ENCODE peak calls at places on chromosomes 13 and 19, in ten cellular contexts. One of them, this sample, is unnamed.
A peak's percentile ranks its signal among the peaks of the same experiment; 100 is the strongest.

GRCh38 chr19:7535035-7535992 is at the start of gene PNPLA6:
- DNase-seq in endodermal cell: peak; percentile 97
- DNase-seq in adrenal gland: peak; percentile 97
- DNase-seq in uterus: peak; percentile 96
- DNase-seq in heart left ventricle: peak; percentile 98
- DNase-seq in colonic mucosa: peak; percentile 98
- DNase-seq in cardiac muscle cell: peak; percentile 94
- DNase-seq in cardiac fibroblast: peak; percentile 96
- DNase-seq in astrocyte: peak; percentile 80
- DNase-seq in ovary: peak; percentile 97
- DNase-seq in this sample: peak; percentile 96

GRCh38 chr19:38475176-38475575 is 41.7 kb downstream of the RYR1 start:
- DNase-seq in endodermal cell: no peak
- DNase-seq in adrenal gland: no peak
- DNase-seq in uterus: no peak
- DNase-seq in heart left ventricle: no peak
- DNase-seq in colonic mucosa: no peak
- DNase-seq in cardiac muscle cell: no peak
- DNase-seq in cardiac fibroblast: no peak
- DNase-seq in astrocyte: no peak
- DNase-seq in ovary: no peak
- DNase-seq in this sample: no peak

GRCh38 chr19:33997690-33998089 is 174.6 kb upstream of the LSM14A start:
- DNase-seq in endodermal cell: no peak
- DNase-seq in adrenal gland: no peak
- DNase-seq in uterus: no peak
- DNase-seq in heart left ventricle: no peak
- DNase-seq in colonic mucosa: no peak
- DNase-seq in cardiac muscle cell: no peak
- DNase-seq in cardiac fibroblast: no peak
- DNase-seq in astrocyte: no peak
- DNase-seq in ovary: no peak
- DNase-seq in this sample: no peak

GRCh38 chr19:39941151-39941550 is 6.7 kb upstream of the FCGBP start:
- DNase-seq in endodermal cell: no peak
- DNase-seq in adrenal gland: no peak
- DNase-seq in uterus: no peak
- DNase-seq in heart left ventricle: no peak
- DNase-seq in colonic mucosa: no peak
- DNase-seq in cardiac muscle cell: no peak
- DNase-seq in cardiac fibroblast: no peak
- DNase-seq in astrocyte: no peak
- DNase-seq in ovary: no peak
- DNase-seq in this sample: no peak

GRCh38 chr19:855566-856120 is 3.5 kb downstream of the ELANE start:
- DNase-seq in endodermal cell: no peak
- DNase-seq in adrenal gland: no peak
- DNase-seq in uterus: no peak
- DNase-seq in heart left ventricle: no peak
- DNase-seq in colonic mucosa: no peak
- DNase-seq in cardiac muscle cell: no peak
- DNase-seq in cardiac fibroblast: no peak
- DNase-seq in astrocyte: no peak
- DNase-seq in ovary: no peak
- DNase-seq in this sample: no peak

GRCh38 chr19:49932731-49933131 is 3.4 kb upstream of the NUP62 start:
- DNase-seq in endodermal cell: no peak
- DNase-seq in adrenal gland: no peak
- DNase-seq in uterus: no peak
- DNase-seq in heart left ventricle: no peak
- DNase-seq in colonic mucosa: no peak
- DNase-seq in cardiac muscle cell: no peak
- DNase-seq in cardiac fibroblast: no peak
- DNase-seq in astrocyte: no peak
- DNase-seq in ovary: peak; percentile 32
- DNase-seq in this sample: no peak

GRCh38 chr13:43544011-43544410 is 242.8 kb downstream of the ENOX1 start:
- DNase-seq in endodermal cell: no peak
- DNase-seq in adrenal gland: no peak
- DNase-seq in uterus: peak; percentile 45
- DNase-seq in heart left ventricle: no peak
- DNase-seq in colonic mucosa: no peak
- DNase-seq in cardiac muscle cell: no peak
- DNase-seq in cardiac fibroblast: peak; percentile 12
- DNase-seq in astrocyte: peak; percentile 50
- DNase-seq in ovary: no peak
- DNase-seq in this sample: no peak

GRCh38 chr19:18435185-18435841 is 2.6 kb downstream of the ISYNA1 start:
- DNase-seq in endodermal cell: peak; percentile 52
- DNase-seq in adrenal gland: peak; percentile 56
- DNase-seq in uterus: peak; percentile 43
- DNase-seq in heart left ventricle: no peak
- DNase-seq in colonic mucosa: no peak
- DNase-seq in cardiac muscle cell: no peak
- DNase-seq in cardiac fibroblast: no peak
- DNase-seq in astrocyte: no peak
- DNase-seq in ovary: peak; percentile 65
- DNase-seq in this sample: no peak

GRCh38 chr13:74346960-74347359 is 212.8 kb upstream of the KLF12 start:
- DNase-seq in endodermal cell: peak; percentile 79
- DNase-seq in adrenal gland: no peak
- DNase-seq in uterus: no peak
- DNase-seq in heart left ventricle: no peak
- DNase-seq in colonic mucosa: no peak
- DNase-seq in cardiac muscle cell: peak; percentile 79
- DNase-seq in cardiac fibroblast: no peak
- DNase-seq in astrocyte: no peak
- DNase-seq in ovary: no peak
- DNase-seq in this sample: no peak

GRCh38 chr13:36736119-36736726 is 62.4 kb downstream of the SERTM1 start:
- DNase-seq in endodermal cell: peak; percentile 66
- DNase-seq in adrenal gland: peak; percentile 73
- DNase-seq in uterus: peak; percentile 70
- DNase-seq in heart left ventricle: no peak
- DNase-seq in colonic mucosa: peak; percentile 31
- DNase-seq in cardiac muscle cell: peak; percentile 79
- DNase-seq in cardiac fibroblast: peak; percentile 81
- DNase-seq in astrocyte: peak; percentile 37
- DNase-seq in ovary: peak; percentile 58
- DNase-seq in this sample: peak; percentile 83

DNA sequence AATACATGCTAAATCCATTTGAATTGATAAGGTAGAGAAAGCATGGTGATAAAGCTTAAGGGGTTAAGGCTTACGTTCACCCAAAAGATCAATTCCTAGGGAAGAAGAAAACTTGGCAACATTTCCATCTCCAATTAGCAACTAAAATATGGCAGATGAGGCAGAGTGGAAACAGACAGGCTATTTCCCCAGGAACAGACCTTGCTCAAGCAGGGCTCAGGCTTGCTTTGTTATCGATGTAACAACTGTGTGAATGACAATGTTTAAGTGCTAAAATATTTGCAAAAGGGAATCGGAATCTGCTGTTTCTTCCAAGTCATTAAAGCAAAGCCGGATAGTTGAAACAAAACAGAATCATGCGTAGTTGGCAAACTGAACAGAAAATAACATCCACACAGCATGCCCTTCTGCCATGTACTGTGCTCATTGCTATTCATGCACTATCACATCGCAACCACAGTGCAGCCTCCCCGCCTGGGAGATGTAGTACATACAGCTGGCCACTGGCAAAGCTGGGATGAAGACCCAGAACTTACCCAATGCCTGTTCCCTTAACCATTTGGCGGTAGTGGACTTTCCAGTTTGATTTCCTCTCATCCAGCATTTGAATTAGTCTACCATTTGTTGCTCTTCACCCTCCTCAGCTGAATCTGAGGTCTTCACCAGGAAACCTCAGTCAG is 799.1 kb downstream of the DIAPH3 start:
- DNase-seq in endodermal cell: peak; percentile 75
- DNase-seq in adrenal gland: no peak
- DNase-seq in uterus: no peak
- DNase-seq in heart left ventricle: no peak
- DNase-seq in colonic mucosa: no peak
- DNase-seq in cardiac muscle cell: no peak
- DNase-seq in cardiac fibroblast: no peak
- DNase-seq in astrocyte: no peak
- DNase-seq in ovary: no peak
- DNase-seq in this sample: no peak
- TF ChIP-seq CTCF in endodermal cell: peak; percentile 65
- TF ChIP-seq CTCF in adrenal gland: no peak
- TF ChIP-seq CTCF in uterus: no peak
- TF ChIP-seq CTCF in heart left ventricle: no peak
- TF ChIP-seq CTCF in colonic mucosa: no peak
- TF ChIP-seq CTCF in cardiac muscle cell: no peak
- TF ChIP-seq CTCF in cardiac fibroblast: no peak
- TF ChIP-seq CTCF in astrocyte: no peak
- TF ChIP-seq CTCF in ovary: no peak
- TF ChIP-seq CTCF in this sample: peak; percentile 2

GRCh38 chr19:12794196-12794921 is 3.1 kb downstream of the JUNB start:
- DNase-seq in endodermal cell: no peak
- DNase-seq in adrenal gland: peak; percentile 60
- DNase-seq in uterus: no peak
- DNase-seq in heart left ventricle: no peak
- DNase-seq in colonic mucosa: no peak
- DNase-seq in cardiac muscle cell: no peak
- DNase-seq in cardiac fibroblast: peak; percentile 80
- DNase-seq in astrocyte: no peak
- DNase-seq in ovary: no peak
- DNase-seq in this sample: peak; percentile 76
- H3K4me3 ChIP-seq in endodermal cell: peak overlapping the region; percentile 86
- H3K4me3 ChIP-seq in adrenal gland: peak overlapping the region; percentile 77
- H3K4me3 ChIP-seq in uterus: peak overlapping the region; percentile 87
- H3K4me3 ChIP-seq in heart left ventricle: peak overlapping the region; percentile 43
- H3K4me3 ChIP-seq in colonic mucosa: peak overlapping the region; percentile 90
- H3K4me3 ChIP-seq in cardiac muscle cell: peak overlapping the region; percentile 42
- H3K4me3 ChIP-seq in cardiac fibroblast: peak overlapping the region; percentile 98
- H3K4me3 ChIP-seq in astrocyte: peak overlapping the region; percentile 92
- H3K4me3 ChIP-seq in ovary: peak overlapping the region; percentile 80
- H3K4me3 ChIP-seq in this sample: peak overlapping the region; percentile 99

GRCh38 chr19:43518051-43518450 is 8.9 kb downstream of the ETHE1 start:
- DNase-seq in endodermal cell: no peak
- DNase-seq in adrenal gland: no peak
- DNase-seq in uterus: no peak
- DNase-seq in heart left ventricle: no peak
- DNase-seq in colonic mucosa: no peak
- DNase-seq in cardiac muscle cell: no peak
- DNase-seq in cardiac fibroblast: no peak
- DNase-seq in astrocyte: no peak
- DNase-seq in ovary: no peak
- DNase-seq in this sample: no peak

GRCh38 chr19:43522929-43523328 is 4.1 kb downstream of the ETHE1 start:
- DNase-seq in endodermal cell: no peak
- DNase-seq in adrenal gland: no peak
- DNase-seq in uterus: no peak
- DNase-seq in heart left ventricle: no peak
- DNase-seq in colonic mucosa: no peak
- DNase-seq in cardiac muscle cell: no peak
- DNase-seq in cardiac fibroblast: no peak
- DNase-seq in astrocyte: no peak
- DNase-seq in ovary: no peak
- DNase-seq in this sample: no peak

GRCh38 chr19:43524922-43525835 is 1.8 kb downstream of the ETHE1 start:
- DNase-seq in endodermal cell: peak; percentile 79
- DNase-seq in adrenal gland: peak; percentile 58
- DNase-seq in uterus: peak; percentile 50
- DNase-seq in heart left ventricle: peak; percentile 71
- DNase-seq in colonic mucosa: peak; percentile 92
- DNase-seq in cardiac muscle cell: peak; percentile 54
- DNase-seq in cardiac fibroblast: peak; percentile 67
- DNase-seq in astrocyte: peak; percentile 27
- DNase-seq in ovary: peak; percentile 41
- DNase-seq in this sample: peak; percentile 64

DNA sequence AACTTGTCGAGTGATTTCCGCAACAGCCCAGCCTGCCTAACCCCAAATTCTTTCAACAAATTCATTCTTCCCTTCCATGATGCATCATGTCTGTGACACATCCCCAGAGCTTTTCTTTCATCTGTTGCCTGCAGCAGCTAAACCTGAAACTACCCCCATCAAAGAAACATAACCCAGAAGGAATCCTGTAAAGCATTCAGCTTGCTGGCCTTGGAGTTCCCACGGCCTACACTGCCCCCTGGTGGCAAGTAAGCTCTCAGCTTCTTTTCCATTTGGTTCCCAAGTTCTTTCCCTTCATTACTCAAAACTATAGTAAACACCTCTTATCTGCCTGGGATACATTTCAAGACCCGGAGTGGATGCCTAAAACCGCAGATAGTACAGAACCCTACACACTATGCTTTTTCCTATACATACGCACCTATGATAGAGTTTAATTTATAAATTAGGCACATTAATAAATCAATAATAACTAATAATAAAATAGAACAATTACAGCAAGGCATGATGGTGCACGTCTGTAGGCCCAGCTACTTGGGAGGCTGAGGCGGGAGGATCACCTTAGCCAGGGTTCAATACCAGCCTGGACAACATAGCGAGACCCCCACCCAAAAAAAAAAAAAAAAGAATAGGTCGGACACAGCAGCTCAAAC is 7.4 kb downstream of the ETHE1 start:
- DNase-seq in endodermal cell: peak; percentile 91
- DNase-seq in adrenal gland: peak; percentile 88
- DNase-seq in uterus: peak; percentile 80
- DNase-seq in heart left ventricle: peak; percentile 82
- DNase-seq in colonic mucosa: peak; percentile 77
- DNase-seq in cardiac muscle cell: peak; percentile 90
- DNase-seq in cardiac fibroblast: peak; percentile 92
- DNase-seq in astrocyte: peak; percentile 89
- DNase-seq in ovary: peak; percentile 87
- DNase-seq in this sample: peak; percentile 92
- TF ChIP-seq CTCF in endodermal cell: peak; percentile 98
- TF ChIP-seq CTCF in adrenal gland: peak; percentile 88
- TF ChIP-seq CTCF in uterus: peak; percentile 95
- TF ChIP-seq CTCF in heart left ventricle: peak; percentile 82
- TF ChIP-seq CTCF in colonic mucosa: peak; percentile 87
- TF ChIP-seq CTCF in cardiac muscle cell: peak; percentile 81
- TF ChIP-seq CTCF in cardiac fibroblast: peak; percentile 79
- TF ChIP-seq CTCF in astrocyte: peak; percentile 99
- TF ChIP-seq CTCF in ovary: peak; percentile 85
- TF ChIP-seq CTCF in this sample: peak; percentile 91

DNA sequence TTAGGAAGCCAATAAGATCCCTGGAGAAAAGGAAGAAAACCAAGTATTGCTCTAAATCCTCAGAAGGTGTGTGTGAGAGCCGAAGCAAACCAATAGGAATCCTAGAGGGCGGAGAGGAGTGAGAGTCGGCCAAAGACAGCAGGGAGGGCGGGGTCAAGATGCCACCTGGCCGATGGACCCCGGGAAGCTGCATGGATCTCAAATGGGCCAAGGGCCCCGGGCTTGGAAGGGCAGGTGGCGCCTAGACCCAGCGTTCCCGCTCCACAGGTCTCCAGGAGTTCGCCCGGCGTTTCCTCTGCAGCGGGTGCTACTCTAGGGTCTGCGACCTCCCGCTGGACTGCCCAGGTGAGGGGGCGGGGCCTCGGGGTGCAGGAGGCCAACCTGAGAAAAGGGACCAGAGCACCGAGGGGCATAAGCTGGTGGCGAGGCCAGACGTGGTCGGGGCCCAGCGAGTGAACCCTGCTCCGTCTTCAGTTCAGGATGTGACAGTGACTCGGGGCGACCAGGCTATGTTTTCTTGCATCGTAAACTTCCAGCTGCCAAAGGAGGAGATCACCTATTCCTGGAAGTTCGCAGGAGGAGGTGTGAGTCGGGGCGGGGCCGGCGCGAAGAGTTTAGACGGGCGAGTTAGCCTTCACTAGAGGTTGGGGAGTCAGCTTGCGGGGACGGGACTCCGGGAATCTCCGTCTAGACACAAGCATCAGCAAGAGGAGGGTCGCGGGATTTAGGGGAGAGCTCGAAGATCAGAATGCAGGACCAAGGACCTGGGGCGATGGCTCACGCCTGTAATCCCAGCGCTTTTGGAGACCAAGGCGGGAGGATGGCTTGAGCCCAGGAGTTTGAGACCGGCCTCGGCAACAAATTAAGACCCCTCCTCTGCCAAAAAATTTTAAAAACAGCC is 9.9 kb downstream of the SPACA6 start:
- DNase-seq in endodermal cell: peak; percentile 92
- DNase-seq in adrenal gland: peak; percentile 70
- DNase-seq in uterus: peak; percentile 51
- DNase-seq in heart left ventricle: no peak
- DNase-seq in colonic mucosa: peak; percentile 70
- DNase-seq in cardiac muscle cell: no peak
- DNase-seq in cardiac fibroblast: no peak
- DNase-seq in astrocyte: no peak
- DNase-seq in ovary: peak; percentile 68
- DNase-seq in this sample: no peak
- H3K4me3 ChIP-seq in endodermal cell: peak overlapping the region; percentile 69
- H3K4me3 ChIP-seq in adrenal gland: peak overlapping the region; percentile 62
- H3K4me3 ChIP-seq in uterus: peak overlapping the region; percentile 61
- H3K4me3 ChIP-seq in heart left ventricle: no peak overlapping the region
- H3K4me3 ChIP-seq in colonic mucosa: peak overlapping the region; percentile 73
- H3K4me3 ChIP-seq in cardiac muscle cell: no peak overlapping the region
- H3K4me3 ChIP-seq in cardiac fibroblast: no peak overlapping the region
- H3K4me3 ChIP-seq in astrocyte: no peak overlapping the region
- H3K4me3 ChIP-seq in ovary: peak overlapping the region; percentile 75
- H3K4me3 ChIP-seq in this sample: no peak overlapping the region

This sample was measured in fibroblast of pulmonary artery.